ENCODE peak calls at places on chromosome 16, in five cellular contexts. I, Q, P, V and M are unnamed samples.

GRCh38 chr16:17348826-17349225 is 121.9 kb downstream of the XYLT1 start:
- DNase-seq in I (no peak), Q (no peak), P (no peak), V (no peak), M (no peak)

GRCh38 chr16:83842755-83843507 is 35.2 kb downstream of the HSBP1 start:
- DNase-seq in I (no peak), Q (no peak), P (no peak), V (peak; percentile 74), M (no peak)

GRCh38 chr16:12271006-12271405 is 294.5 kb downstream of the SNX29 start:
- DNase-seq in I (peak; percentile 69), Q (peak; percentile 32), P (peak; percentile 31), V (peak; percentile 38), M (peak; percentile 9)

GRCh38 chr16:50861926-50862325 is 120.0 kb downstream of the CYLD start:
- DNase-seq in I (no peak), Q (peak; percentile 81), P (no peak), V (no peak), M (no peak)

GRCh38 chr16:24419709-24420108 is 119.7 kb upstream of the RBBP6 start:
- DNase-seq in I (no peak), Q (no peak), P (no peak), V (no peak), M (no peak)

GRCh38 chr16:66701061-66701460 is 4.5 kb upstream of the CMTM4 start:
- DNase-seq in I (no peak), Q (no peak), P (no peak), V (no peak), M (no peak)

GRCh38 chr16:25126820-25127232 is 15.3 kb downstream of the LCMT1 start:
- DNase-seq in I (no peak), Q (peak; percentile 91), P (no peak), V (peak; percentile 72), M (no peak)

GRCh38 chr16:11425140-11425539 is 79.9 kb downstream of the RMI2 start:
- DNase-seq in I (no peak), Q (no peak), P (no peak), V (no peak), M (no peak)

GRCh38 chr16:63720848-63721247 is 1401.0 kb downstream of the CDH11 start:
- DNase-seq in I (no peak), Q (no peak), P (no peak), V (no peak), M (no peak)

GRCh38 chr16:13936596-13937081 is 16.7 kb downstream of the ERCC4 start:
- DNase-seq in I (no peak), Q (peak; percentile 69), P (no peak), V (peak; percentile 80), M (no peak)

GRCh38 chr16:28901862-28902261 is 23.2 kb downstream of the RABEP2 start:
- DNase-seq in I (no peak), Q (no peak), P (no peak), V (no peak), M (no peak)

GRCh38 chr16:89602273-89602951 is 11.0 kb upstream of the DPEP1 start:
- DNase-seq in I (peak; percentile 70), Q (peak; percentile 91), P (no peak), V (peak; percentile 91), M (peak; percentile 70)

GRCh38 chr16:74625500-74626350 is 18.8 kb upstream of the GLG1 start:
- DNase-seq in I (no peak), Q (no peak), P (no peak), V (no peak), M (no peak)

DNA sequence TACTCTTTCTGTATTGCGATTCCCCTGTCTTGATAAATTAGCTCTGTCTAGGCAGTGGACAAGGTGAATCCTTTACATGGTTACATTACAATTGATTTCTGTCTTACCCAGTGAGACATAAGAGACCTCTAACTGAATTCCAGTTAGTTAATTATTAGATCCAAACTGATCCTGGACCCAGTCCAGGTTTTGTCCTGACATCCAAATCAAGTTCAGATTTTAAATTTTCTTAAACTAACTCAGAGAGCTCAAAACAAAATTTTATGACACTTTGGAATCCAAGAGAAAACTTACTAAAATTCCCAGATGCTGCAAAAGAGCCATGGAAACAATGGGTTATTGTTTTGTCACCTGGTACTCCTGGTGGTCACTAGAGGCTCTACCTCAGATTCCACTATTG is 2166.6 kb downstream of the TP53TG3F start:
- DNase-seq in I (no peak), Q (no peak), P (no peak), V (no peak), M (no peak)
- H3K4me2 ChIP-seq in I (no peak overlapping the region), Q (no peak overlapping the region), P (no peak overlapping the region), V (no peak overlapping the region), M (no peak overlapping the region)

DNA sequence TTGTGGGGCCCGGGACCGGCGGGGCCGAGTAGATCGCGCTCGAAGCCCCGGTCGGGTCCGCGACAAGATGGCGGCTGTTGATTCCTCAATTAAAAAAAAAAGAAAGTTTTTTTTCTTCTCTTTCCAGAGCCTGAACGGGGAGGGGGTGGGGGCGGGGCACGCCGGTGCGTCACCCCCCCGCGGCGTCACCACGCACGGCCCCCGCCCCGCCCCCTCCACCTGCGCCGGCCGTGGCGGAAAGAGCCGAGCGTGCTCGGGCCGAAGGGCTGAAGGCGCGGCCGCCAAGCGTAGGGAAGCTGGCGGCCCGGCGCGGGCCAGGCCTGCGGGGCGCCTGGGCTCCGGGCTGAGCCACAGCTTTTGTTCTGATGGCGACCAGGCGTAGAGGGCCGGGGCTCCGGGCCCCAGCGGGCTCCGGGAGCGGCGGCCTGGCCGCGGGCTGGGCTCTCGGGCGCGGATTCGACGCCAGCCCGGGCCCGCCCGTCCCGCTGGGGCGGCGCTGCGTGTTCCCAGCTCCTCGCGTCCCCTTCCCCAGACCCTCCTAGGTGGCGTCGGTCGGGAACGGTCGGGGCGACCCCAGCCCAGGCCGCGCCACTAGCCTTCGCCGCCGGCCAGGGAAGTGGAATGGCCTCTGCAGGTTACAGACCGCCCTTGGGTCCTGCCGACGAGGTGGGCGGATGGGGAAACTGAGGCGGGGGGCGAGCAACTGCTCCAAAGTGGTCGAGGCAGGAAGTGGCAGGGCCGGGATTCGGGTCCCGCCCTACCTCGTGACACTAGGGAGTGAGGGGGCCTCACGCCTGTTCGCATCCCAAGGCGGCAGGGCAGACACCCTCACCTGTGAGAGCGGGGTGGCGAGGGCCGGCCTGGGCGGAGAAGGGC is at the start of gene CREBBP:
- DNase-seq in I (peak; percentile 86), Q (peak; percentile 80), P (peak; percentile 41), V (peak; percentile 84), M (peak; percentile 92)
- H3K23ac ChIP-seq in I (no peak within 1 kb of the TSS), Q (no peak within 1 kb of the TSS), P (no peak within 1 kb of the TSS), V (peak within 1 kb of the TSS; percentile 40), M (peak within 1 kb of the TSS; percentile 89)

GRCh38 chr16:30397776-30398659 is 2.8 kb downstream of the ZNF48 start:
- DNase-seq in I (no peak), Q (no peak), P (no peak), V (no peak), M (no peak)

GRCh38 chr16:30401768-30402425 is 5.5 kb upstream of the ZNF771 start:
- DNase-seq in I (no peak), Q (no peak), P (no peak), V (no peak), M (no peak)

GRCh38 chr16:30397056-30397455 is 1.8 kb downstream of the ZNF48 start:
- DNase-seq in I (no peak), Q (no peak), P (no peak), V (no peak), M (no peak)

GRCh38 chr16:30398660-30399434 is 3.6 kb downstream of the ZNF48 start:
- DNase-seq in I (peak; percentile 66), Q (no peak), P (no peak), V (no peak), M (no peak)

GRCh38 chr16:30399435-30400186 is 4.4 kb downstream of the ZNF48 start:
- DNase-seq in I (peak; percentile 37), Q (no peak), P (no peak), V (no peak), M (no peak)
- H3K14ac ChIP-seq in I (peak overlapping the region; percentile 42), Q (peak overlapping the region; percentile 92), P (no peak overlapping the region), V (peak overlapping the region; percentile 83), M (no peak overlapping the region)

DNA sequence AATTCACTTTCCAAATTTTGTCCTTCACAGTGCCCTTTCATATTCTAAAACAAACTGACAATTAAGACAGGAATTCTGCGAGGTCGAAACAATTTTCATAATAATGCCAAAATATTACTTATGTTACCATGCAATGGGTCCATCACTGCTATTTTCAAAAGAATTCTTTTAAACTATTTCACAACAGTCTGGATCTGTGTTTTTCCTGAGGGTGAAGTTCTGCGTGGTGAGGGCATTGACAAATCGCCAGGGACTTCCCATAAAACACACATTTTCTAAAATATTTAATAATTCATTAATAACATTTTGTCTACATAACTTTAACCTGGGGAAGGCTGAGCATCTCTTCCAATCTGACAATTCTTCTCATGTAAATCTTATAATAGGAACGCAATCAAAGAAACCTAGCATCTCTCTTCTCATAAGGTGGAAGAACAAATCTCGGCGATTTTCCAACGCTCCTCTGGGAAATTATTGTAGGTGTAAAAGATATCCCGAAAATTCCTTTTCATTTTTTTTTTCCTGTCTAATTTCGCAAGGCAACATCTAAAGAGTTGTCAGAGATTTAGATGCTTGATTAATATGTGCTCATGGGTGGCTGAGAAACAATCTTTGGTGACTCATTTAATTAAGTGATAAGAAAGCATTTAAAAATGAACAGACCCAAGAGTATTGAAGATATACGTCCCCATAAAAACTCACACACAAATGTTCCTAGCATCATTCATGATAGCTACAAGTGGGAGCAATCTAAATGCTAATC is 41.5 kb downstream of the CALB2 start:
- DNase-seq in I (no peak), Q (no peak), P (no peak), V (no peak), M (no peak)
- H3K4me2 ChIP-seq in I (no peak overlapping the region), Q (no peak overlapping the region), P (no peak overlapping the region), V (no peak overlapping the region), M (no peak overlapping the region)